ENCODE peak calls at places on chromosomes 1 and 21, in four cellular contexts. O is WTC11, W is A549, Q is HepG2. T is an unnamed sample.

GRCh38 chr1:30883389-30884172 is 25.0 kb downstream of the SDC3 start:
- DNase-seq in O (no peak), W (no peak), Q (no peak), T (no peak)

GRCh38 chr1:239240736-239241135 is 145.6 kb upstream of the CHRM3 start:
- DNase-seq in O (no peak), W (no peak), Q (no peak), T (no peak)

GRCh38 chr1:7317888-7318287 is 453.2 kb upstream of the VAMP3 start:
- DNase-seq in O (no peak), W (no peak), Q (no peak), T (no peak)

GRCh38 chr1:246608616-246609376 is 42.5 kb downstream of the CNST start:
- DNase-seq in O (no peak), W (peak), Q (peak), T (no peak)

GRCh38 chr1:100896481-100896982 is 642 bp downstream of the SLC30A7 start:
- DNase-seq in O (no peak), W (peak), Q (peak), T (peak)

GRCh38 chr1:1230656-1231399 is 973 bp downstream of the SDF4 start:
- DNase-seq in O (no peak), W (peak), Q (peak), T (peak)

GRCh38 chr1:48776400-48777218 is at the start of gene BEND5:
- DNase-seq in O (peak), W (no peak), Q (no peak), T (no peak)

GRCh38 chr1:203629509-203630082 is 3.0 kb downstream of the ATP2B4 start:
- DNase-seq in O (peak), W (no peak), Q (no peak), T (peak)

GRCh38 chr21:27681841-27682240 is 715.0 kb upstream of the ADAMTS5 start:
- DNase-seq in O (no peak), W (no peak), Q (no peak), T (no peak)

GRCh38 chr21:21968810-21969588 is 970.8 kb downstream of the NCAM2 start:
- DNase-seq in O (no peak), W (no peak), Q (no peak), T (no peak)

GRCh38 chr1:218303176-218303575 is 18.1 kb downstream of the RRP15 start:
- DNase-seq in O (no peak), W (no peak), Q (no peak), T (no peak)

GRCh38 chr1:79716481-79716880 is 710.0 kb upstream of the ADGRL4 start:
- DNase-seq in O (no peak), W (peak), Q (no peak), T (no peak)

GRCh38 chr21:40752125-40752524 is 94.8 kb downstream of the DSCAM start:
- DNase-seq in O (peak), W (no peak), Q (no peak), T (no peak)
- TF ChIP-seq HMGXB4 in O (no peak), W (no peak), Q (no peak), T (no peak)

DNA sequence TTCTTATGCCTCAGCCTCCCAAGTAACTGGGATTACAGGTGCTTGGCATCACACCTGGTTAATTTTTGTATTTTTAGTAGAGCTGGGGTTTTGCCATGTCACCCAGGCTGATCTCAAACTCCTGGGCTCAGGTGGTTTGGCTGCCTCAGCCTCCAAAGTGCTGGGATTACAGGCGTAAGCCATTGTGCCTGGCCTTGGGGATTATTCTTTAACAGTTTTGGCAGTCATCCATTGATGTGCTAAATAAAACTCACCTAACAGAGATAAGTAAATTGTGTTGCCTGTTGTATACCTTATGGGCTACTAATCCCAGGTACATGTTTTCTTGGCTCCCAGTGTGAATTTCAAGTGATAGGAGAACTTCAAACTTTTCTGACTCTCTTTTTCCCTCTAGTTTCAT is 35.2 kb upstream of the PDE4B start:
- DNase-seq in O (no peak), W (no peak), Q (no peak), T (no peak)
- TF ChIP-seq HMGXB4 in O (no peak), W (no peak), Q (no peak), T (no peak)

GRCh38 chr21:40231979-40232378 is 364.7 kb downstream of the PCP4 start:
- DNase-seq in O (no peak), W (no peak), Q (no peak), T (no peak)
- TF ChIP-seq HMGXB4 in O (no peak), W (no peak), Q (no peak), T (no peak)

DNA sequence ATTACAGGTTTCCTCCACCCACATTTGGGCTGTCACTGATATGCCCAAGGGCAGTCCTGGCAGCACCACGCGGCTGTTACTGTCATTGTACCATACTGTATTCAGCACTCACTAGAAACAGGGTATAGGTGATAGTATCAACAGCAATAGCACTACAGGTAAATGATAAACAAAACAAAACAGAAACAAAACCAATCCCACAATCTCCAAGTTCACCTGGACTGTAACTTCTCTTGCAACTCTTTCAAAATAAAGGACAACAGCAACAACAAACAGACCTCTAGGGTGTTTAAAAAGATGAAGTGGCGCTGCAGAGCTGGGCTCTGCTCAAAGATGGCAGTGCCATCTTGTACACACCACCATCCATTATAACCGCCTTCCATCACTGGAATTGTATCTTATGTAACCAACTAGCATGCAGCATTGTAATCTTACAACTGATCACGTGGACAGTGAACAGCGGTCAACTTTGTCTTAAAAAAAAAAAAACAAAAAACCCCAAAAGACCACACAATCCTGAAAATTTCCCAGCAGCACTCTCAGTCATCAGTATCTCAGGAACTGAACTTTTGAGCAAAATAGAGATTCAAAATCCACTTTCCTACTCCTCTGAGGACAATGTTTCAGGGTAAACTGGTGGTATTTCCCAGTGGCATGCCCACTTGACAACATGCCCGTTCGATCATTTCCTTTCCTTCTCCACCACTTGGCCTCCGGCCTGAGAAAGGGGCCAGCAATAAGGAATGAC is 3.8 kb downstream of the IRF2BP2 start:
- DNase-seq in O (no peak), W (peak), Q (peak), T (no peak)
- TF ChIP-seq HMGXB4 in O (no peak), W (no peak), Q (peak), T (no peak)

GRCh38 chr21:34235514-34235913 is 128.3 kb upstream of the KCNE2 start:
- DNase-seq in O (no peak), W (no peak), Q (no peak), T (no peak)
- TF ChIP-seq HMGXB4 in O (no peak), W (no peak), Q (no peak), T (no peak)

DNA sequence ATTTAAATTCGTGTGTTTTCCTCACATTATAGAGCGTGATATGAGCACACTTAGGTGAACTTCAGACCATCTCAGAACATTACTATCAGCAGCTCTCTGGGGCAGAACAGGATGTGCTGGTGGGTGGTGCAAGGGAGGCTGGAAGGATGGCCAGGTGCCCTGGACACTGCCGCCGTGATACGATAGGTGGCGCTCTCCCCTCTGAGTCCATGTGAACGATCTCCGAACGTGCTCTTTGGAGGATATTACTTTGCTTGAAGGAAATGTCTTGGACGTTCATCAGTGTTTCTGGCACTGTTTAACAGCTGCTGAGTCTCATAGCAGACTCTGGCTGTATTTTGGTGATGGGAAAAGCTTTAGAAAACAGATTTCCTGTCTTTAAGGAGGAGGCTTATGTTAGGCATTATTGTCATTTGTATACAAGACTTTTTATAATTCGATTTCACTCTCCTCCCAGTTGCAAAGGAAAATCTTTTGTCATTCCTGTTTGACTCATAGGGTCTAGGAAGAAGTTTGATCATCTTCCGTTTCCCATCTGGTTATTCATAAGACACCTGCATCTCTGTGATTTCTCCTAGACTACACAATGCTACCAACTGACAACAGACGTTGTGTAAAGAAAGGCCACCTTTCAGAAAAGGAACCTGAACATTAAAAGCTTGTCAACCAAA is 386.2 kb upstream of the ADGRL2 start:
- DNase-seq in O (peak), W (peak), Q (no peak), T (peak)
- TF ChIP-seq HMGXB4 in O (no peak), W (no peak), Q (no peak), T (no peak)

DNA sequence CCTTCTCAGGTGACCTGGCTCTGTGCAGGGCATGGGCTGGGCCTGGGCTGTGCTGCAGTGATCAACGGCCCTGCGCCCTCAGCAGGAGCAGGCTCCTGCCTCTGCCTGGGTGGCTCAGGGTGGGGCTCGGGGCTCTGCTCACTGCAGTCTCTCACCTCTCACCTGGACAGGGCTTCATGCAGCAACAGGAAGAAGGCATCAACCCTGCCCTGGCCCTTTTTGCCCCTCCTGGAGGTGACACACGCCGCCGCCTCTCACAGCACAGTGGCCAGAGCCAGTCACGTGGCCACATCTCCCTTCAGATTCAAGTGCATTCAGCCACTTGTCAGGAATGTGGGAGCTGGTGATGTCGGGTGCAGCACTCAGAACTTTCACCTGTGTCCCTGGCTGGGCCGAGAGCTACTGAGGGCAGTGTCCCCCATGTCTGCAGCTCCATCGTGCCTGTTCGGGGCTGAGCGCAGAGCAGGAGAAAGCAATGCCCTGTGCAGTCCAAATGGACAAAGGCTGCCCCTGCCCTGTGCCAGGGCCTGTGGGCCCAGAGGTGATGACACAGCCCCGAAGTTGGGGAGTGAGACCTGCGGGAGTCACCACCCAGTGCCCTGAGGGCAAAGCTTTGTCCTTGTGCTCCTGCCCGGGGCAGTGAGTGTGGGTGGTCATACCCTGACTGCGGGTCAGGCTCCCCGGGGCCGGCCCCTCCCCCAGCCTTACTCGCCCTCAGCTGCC is 314.0 kb downstream of the PTPRU start:
- DNase-seq in O (no peak), W (no peak), Q (no peak), T (no peak)
- TF ChIP-seq HMGXB4 in O (no peak), W (no peak), Q (no peak), T (no peak)

GRCh38 chr1:209633335-209633997 is 18.8 kb downstream of the LAMB3 start:
- DNase-seq in O (no peak), W (no peak), Q (no peak), T (no peak)
- TF ChIP-seq HMGXB4 in O (no peak), W (no peak), Q (no peak), T (no peak)

GRCh38 chr1:173152585-173152984 is 54.5 kb downstream of the TNFSF4 start:
- DNase-seq in O (no peak), W (no peak), Q (no peak), T (no peak)

GRCh38 chr1:173150795-173151194 is 56.3 kb downstream of the TNFSF4 start:
- DNase-seq in O (no peak), W (no peak), Q (no peak), T (no peak)

GRCh38 chr1:173148538-173148937 is 58.6 kb downstream of the TNFSF4 start:
- DNase-seq in O (no peak), W (no peak), Q (no peak), T (no peak)

GRCh38 chr1:173148971-173149370 is 58.2 kb downstream of the TNFSF4 start:
- DNase-seq in O (no peak), W (no peak), Q (no peak), T (no peak)

DNA sequence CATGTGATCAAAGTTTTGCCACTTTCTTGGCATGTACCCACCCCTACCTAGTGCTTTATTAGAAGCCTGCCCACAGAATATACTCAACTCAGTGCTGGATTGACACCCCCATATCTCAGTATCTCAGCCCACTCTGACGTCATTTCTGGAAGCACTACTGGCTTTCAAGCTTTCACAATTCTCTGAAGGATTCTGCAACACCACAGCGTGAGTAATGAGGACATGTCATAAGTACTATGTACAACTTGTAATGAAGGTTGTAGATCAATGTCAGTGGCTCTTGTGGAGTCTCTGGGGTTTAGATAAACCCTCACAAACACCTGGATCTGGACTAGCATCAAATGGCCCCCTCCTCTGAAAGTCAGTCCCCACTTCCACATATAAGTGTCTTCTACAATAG is 57.2 kb downstream of the TNFSF4 start:
- DNase-seq in O (no peak), W (peak), Q (no peak), T (no peak)
- TF ChIP-seq HMGXB4 in O (no peak), W (no peak), Q (no peak), T (no peak)